ENCODE peak calls at places on chromosomes 13 and 19, in four cellular contexts. S is fibroblast of the aortic adventitia, R is AG10803, Z is adrenal gland. B is an unnamed sample.

GRCh38 chr13:90717451-90717936 is 630.0 kb upstream of the MIR17HG start:
- DNase-seq in R (peak; percentile 91), S (peak; percentile 59), Z (peak; percentile 60), B (peak; percentile 40)

GRCh38 chr13:106376411-106377112 is 158.9 kb downstream of the EFNB2 start:
- DNase-seq in S (peak; percentile 82), Z (no peak), R (peak; percentile 87), B (peak; percentile 98)

GRCh38 chr13:95217920-95218830 is 83.1 kb downstream of the ABCC4 start:
- DNase-seq in R (no peak), Z (no peak), S (no peak), B (no peak)

GRCh38 chr13:75929074-75929473 is 292.9 kb downstream of the LMO7 start:
- DNase-seq in S (no peak), R (no peak), Z (no peak), B (no peak)

GRCh38 chr19:47699360-47699917 is 13.8 kb upstream of the EHD2 start:
- DNase-seq in S (peak; percentile 27), R (no peak), Z (peak; percentile 78), B (no peak)

GRCh38 chr19:36973021-36973843 is 57.1 kb downstream of the ZNF568 start:
- DNase-seq in S (peak; percentile 61), Z (peak; percentile 93), R (peak; percentile 69), B (peak; percentile 61)

GRCh38 chr13:102677122-102677521 is 17.7 kb downstream of the METTL21C start:
- DNase-seq in Z (no peak), R (no peak), S (no peak), B (no peak)

GRCh38 chr13:65454403-65454802 is 1775.7 kb downstream of the PCDH9 start:
- DNase-seq in R (no peak), S (no peak), Z (no peak), B (no peak)

GRCh38 chr19:10390652-10391286 is 10.4 kb upstream of the TYK2 start:
- DNase-seq in S (peak; percentile 80), R (peak; percentile 63), Z (peak; percentile 87), B (peak; percentile 62)

GRCh38 chr13:39602614-39603366 is at the start of gene LHFPL6:
- DNase-seq in S (peak; percentile 71), R (peak; percentile 77), Z (peak; percentile 82), B (peak; percentile 77)

GRCh38 chr19:14433454-14434156 is 499 bp downstream of the PKN1 start:
- DNase-seq in Z (no peak), R (no peak), S (no peak), B (no peak)

GRCh38 chr19:28686741-28687140 is 526.2 kb downstream of the UQCRFS1 start:
- DNase-seq in Z (no peak), R (no peak), S (no peak), B (no peak)

GRCh38 chr19:9863759-9864158 is 28.6 kb downstream of the PIN1 start:
- DNase-seq in R (no peak), S (no peak), Z (no peak), B (no peak)

GRCh38 chr13:98581971-98582702 is 5.2 kb upstream of the STK24 start:
- DNase-seq in Z (no peak), S (peak; percentile 66), R (peak; percentile 43), B (peak; percentile 69)

GRCh38 chr19:38070573-38070972 is 153.4 kb downstream of the DPF1 start:
- DNase-seq in Z (no peak), R (peak; percentile 56), S (peak; percentile 51), B (peak; percentile 29)

GRCh38 chr19:49546825-49547565 is 19.2 kb downstream of the RCN3 start:
- DNase-seq in Z (peak; percentile 88), R (peak; percentile 90), S (peak; percentile 92), B (peak; percentile 83)

GRCh38 chr13:97726664-97727235 is 226.7 kb upstream of the IPO5 start:
- DNase-seq in R (no peak), Z (no peak), S (peak; percentile 33), B (no peak)

GRCh38 chr13:32254416-32254815 is 60.7 kb downstream of the ZAR1L start:
- DNase-seq in R (no peak), S (peak; percentile 48), Z (no peak), B (no peak)

GRCh38 chr19:33147538-33147937 is 15.6 kb downstream of the WDR88 start:
- DNase-seq in S (no peak), Z (no peak), R (no peak), B (no peak)

GRCh38 chr19:39165857-39166256 is 30.9 kb upstream of the NCCRP1 start:
- DNase-seq in R (no peak), Z (no peak), S (no peak), B (no peak)

GRCh38 chr19:38686530-38686888 is 39.1 kb downstream of the ACTN4 start:
- DNase-seq in S (no peak), R (no peak), Z (no peak), B (no peak)

GRCh38 chr13:108176685-108177274 is 38.6 kb downstream of the LIG4 start:
- DNase-seq in S (peak; percentile 13), Z (peak; percentile 62), R (no peak), B (peak; percentile 49)

GRCh38 chr19:4516199-4516938 is 1.9 kb downstream of the PLIN4 start:
- DNase-seq in R (no peak), Z (no peak), S (no peak), B (no peak)

GRCh38 chr13:73708393-73708985 is 425.7 kb downstream of the KLF12 start:
- DNase-seq in Z (peak; percentile 68), R (peak; percentile 67), S (peak; percentile 82), B (peak; percentile 65)

GRCh38 chr19:47032171-47032811 is 12.7 kb downstream of the NPAS1 start:
- DNase-seq in S (no peak), R (no peak), Z (no peak), B (no peak)

GRCh38 chr13:40251343-40252032 is 415.0 kb downstream of the FOXO1 start:
- DNase-seq in S (peak; percentile 61), Z (no peak), R (no peak), B (no peak)

GRCh38 chr19:1505012-1505411 is 7.8 kb downstream of the ADAMTSL5 start:
- DNase-seq in Z (no peak), R (no peak), S (no peak), B (no peak)

GRCh38 chr19:41649827-41650226 is 23.0 kb upstream of the CEACAM4 start:
- DNase-seq in Z (no peak), S (no peak), R (no peak), B (no peak)

GRCh38 chr13:23679214-23679613 is 109.0 kb downstream of the TNFRSF19 start:
- DNase-seq in R (peak; percentile 46), S (no peak), Z (no peak), B (peak; percentile 59)

GRCh38 chr13:49956131-49956530 is 20.0 kb upstream of the SPRYD7 start:
- DNase-seq in S (no peak), R (no peak), Z (no peak), B (no peak)

GRCh38 chr13:102484329-102484728 is 82.5 kb upstream of the FGF14 start:
- DNase-seq in S (peak; percentile 13), Z (no peak), R (no peak), B (peak; percentile 1)

GRCh38 chr19:1901940-1902404 is 3.2 kb upstream of the ADAT3 start:
- DNase-seq in R (no peak), S (no peak), Z (peak; percentile 78), B (no peak)

GRCh38 chr19:55528030-55528801 is 8.7 kb downstream of the SBK2 start:
- DNase-seq in Z (no peak), S (no peak), R (peak; percentile 37), B (no peak)

GRCh38 chr13:75736132-75736531 is 100.0 kb downstream of the LMO7 start:
- DNase-seq in S (no peak), Z (no peak), R (no peak), B (no peak)

GRCh38 chr13:18212873-18213272 is 968.8 kb downstream of the TUBA3C start:
- DNase-seq in R (no peak), Z (peak; percentile 64), S (no peak), B (no peak)

GRCh38 chr19:29860492-29860891 is 48.7 kb downstream of the CCNE1 start:
- DNase-seq in R (no peak), Z (no peak), S (no peak), B (no peak)

GRCh38 chr19:737591-738093 is 13.3 kb upstream of the MISP start:
- DNase-seq in R (peak; percentile 9), S (no peak), Z (no peak), B (no peak)

GRCh38 chr13:46213242-46213641 is 1.5 kb downstream of the LRRC63 start:
- DNase-seq in R (no peak), Z (no peak), S (no peak), B (no peak)

DNA sequence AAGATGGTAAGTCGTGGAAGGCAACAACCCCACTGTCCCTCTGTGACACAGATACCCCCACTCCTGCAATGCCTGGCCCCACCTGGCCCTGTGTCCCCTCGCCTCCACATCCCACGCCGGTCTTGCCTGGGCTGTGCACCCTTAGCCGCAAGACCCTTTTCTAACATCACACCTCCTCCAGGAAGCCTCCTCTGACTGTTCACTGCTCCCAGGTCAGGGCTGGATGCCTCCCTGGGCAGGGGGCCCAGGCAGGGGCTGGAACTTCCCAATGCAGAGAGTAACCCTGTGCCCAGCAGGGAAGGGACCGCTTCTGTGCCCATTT is 1.3 kb downstream of the FBN3 start:
- DNase-seq in R (no peak), S (no peak), Z (no peak), B (no peak)
- H3K4me3 ChIP-seq in R (no peak overlapping the region), S (no peak overlapping the region), Z (no peak overlapping the region), B (no peak overlapping the region)

DNA sequence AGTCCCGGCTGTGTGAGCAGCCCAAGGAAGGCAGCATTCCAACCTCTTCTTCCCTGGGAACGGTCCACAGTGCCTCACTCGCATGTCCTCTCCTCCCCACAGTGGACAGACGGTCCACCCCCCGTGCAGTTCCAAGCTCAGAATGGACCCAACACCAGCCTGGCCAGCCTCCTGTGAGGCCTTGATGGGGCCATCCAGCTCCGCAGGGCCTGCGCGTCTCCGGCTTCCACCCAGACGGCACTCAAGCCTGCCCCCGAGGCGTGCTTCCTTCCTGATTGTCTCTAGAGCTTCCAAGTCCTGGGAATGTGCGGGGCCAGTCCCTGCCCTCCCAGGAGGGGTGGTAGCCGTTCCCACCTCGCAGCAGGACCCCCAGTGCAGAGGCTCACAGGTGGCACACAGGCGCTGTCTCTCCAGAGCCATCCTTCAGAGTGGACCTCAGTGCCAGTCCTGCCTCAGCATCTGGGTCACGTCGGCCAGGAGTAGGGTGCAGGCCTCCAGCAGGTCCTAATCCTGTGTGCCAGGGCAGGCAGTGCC is 35.0 kb downstream of the MAU2 start:
- DNase-seq in R (no peak), Z (no peak), S (no peak), B (no peak)
- TF ChIP-seq CTCF in R (no peak), Z (no peak), S (no peak), B (no peak)

GRCh38 chr19:44948237-44948636 is 2.4 kb downstream of the APOC2 start:
- DNase-seq in S (no peak), Z (no peak), R (no peak), B (no peak)
- H3K4me3 ChIP-seq in S (no peak overlapping the region), Z (no peak overlapping the region), R (no peak overlapping the region), B (no peak overlapping the region)

GRCh38 chr13:48526269-48526668 is 6.6 kb downstream of the RCBTB2 start:
- DNase-seq in R (no peak), Z (no peak), S (no peak), B (no peak)
- TF ChIP-seq CTCF in R (no peak), Z (no peak), S (no peak), B (no peak)

B was measured in brain microvascular endothelial cell.